ENCODE peak calls at places on chromosomes 2 and 18, in six cellular contexts. One of them, this sample, is unnamed.
A peak's percentile ranks its signal among the peaks of the same experiment; 100 is the strongest.

GRCh38 chr2:200376422-200377142 is 70.1 kb downstream of the SPATS2L start:
- DNase-seq in A549: no peak
- DNase-seq in GM12864: no peak
- DNase-seq in esophagus squamous epithelium: no peak
- DNase-seq in progenitor cell of endocrine pancreas: no peak
- DNase-seq in heart left ventricle: no peak
- DNase-seq in this sample: no peak

GRCh38 chr2:886072-887022 is 64.3 kb upstream of the SNTG2 start:
- DNase-seq in esophagus squamous epithelium: no peak
- DNase-seq in GM12864: no peak
- DNase-seq in progenitor cell of endocrine pancreas: peak; percentile 2
- DNase-seq in A549: no peak
- DNase-seq in heart left ventricle: peak; percentile 9
- DNase-seq in this sample: no peak

GRCh38 chr2:167134381-167135072 is 246.2 kb downstream of the XIRP2 start:
- DNase-seq in heart left ventricle: no peak
- DNase-seq in A549: peak; percentile 2
- DNase-seq in progenitor cell of endocrine pancreas: no peak
- DNase-seq in esophagus squamous epithelium: no peak
- DNase-seq in GM12864: no peak
- DNase-seq in this sample: no peak

GRCh38 chr2:201933792-201934229 is 99.8 kb upstream of the FZD7 start:
- DNase-seq in progenitor cell of endocrine pancreas: no peak
- DNase-seq in A549: no peak
- DNase-seq in esophagus squamous epithelium: no peak
- DNase-seq in GM12864: no peak
- DNase-seq in heart left ventricle: no peak
- DNase-seq in this sample: no peak

GRCh38 chr2:23502096-23502495 is 117.1 kb downstream of the KLHL29 start:
- DNase-seq in progenitor cell of endocrine pancreas: no peak
- DNase-seq in A549: no peak
- DNase-seq in GM12864: no peak
- DNase-seq in heart left ventricle: no peak
- DNase-seq in esophagus squamous epithelium: no peak
- DNase-seq in this sample: no peak

GRCh38 chr2:74919827-74920226 is 38.6 kb upstream of the POLE4 start:
- DNase-seq in esophagus squamous epithelium: no peak
- DNase-seq in GM12864: no peak
- DNase-seq in A549: peak; percentile 82
- DNase-seq in heart left ventricle: peak; percentile 67
- DNase-seq in progenitor cell of endocrine pancreas: peak; percentile 90
- DNase-seq in this sample: peak; percentile 83

GRCh38 chr18:63098014-63098981 is 221.3 kb downstream of the BCL2 start:
- DNase-seq in esophagus squamous epithelium: no peak
- DNase-seq in heart left ventricle: no peak
- DNase-seq in A549: no peak
- DNase-seq in GM12864: no peak
- DNase-seq in progenitor cell of endocrine pancreas: no peak
- DNase-seq in this sample: no peak

GRCh38 chr2:222424281-222424728 is at the start of gene SGPP2:
- DNase-seq in A549: no peak
- DNase-seq in progenitor cell of endocrine pancreas: peak; percentile 24
- DNase-seq in GM12864: no peak
- DNase-seq in esophagus squamous epithelium: no peak
- DNase-seq in heart left ventricle: no peak
- DNase-seq in this sample: peak; percentile 78

GRCh38 chr2:160051374-160051800 is 11.0 kb downstream of the PLA2R1 start:
- DNase-seq in heart left ventricle: no peak
- DNase-seq in esophagus squamous epithelium: no peak
- DNase-seq in progenitor cell of endocrine pancreas: no peak
- DNase-seq in A549: no peak
- DNase-seq in GM12864: no peak
- DNase-seq in this sample: no peak

GRCh38 chr2:74532222-74532621 is 2.5 kb downstream of the HTRA2 start:
- DNase-seq in heart left ventricle: no peak
- DNase-seq in A549: peak; percentile 55
- DNase-seq in GM12864: no peak
- DNase-seq in esophagus squamous epithelium: no peak
- DNase-seq in progenitor cell of endocrine pancreas: no peak
- DNase-seq in this sample: no peak

GRCh38 chr2:163345795-163346573 is 389.8 kb downstream of the FIGN start:
- DNase-seq in progenitor cell of endocrine pancreas: no peak
- DNase-seq in esophagus squamous epithelium: no peak
- DNase-seq in A549: peak; percentile 26
- DNase-seq in GM12864: peak; percentile 21
- DNase-seq in heart left ventricle: no peak
- DNase-seq in this sample: peak; percentile 33

GRCh38 chr2:165693838-165694237 is 100.2 kb downstream of the GALNT3 start:
- DNase-seq in A549: no peak
- DNase-seq in heart left ventricle: no peak
- DNase-seq in esophagus squamous epithelium: no peak
- DNase-seq in GM12864: no peak
- DNase-seq in progenitor cell of endocrine pancreas: no peak
- DNase-seq in this sample: no peak

GRCh38 chr18:67669993-67670671 is 153.6 kb upstream of the DSEL start:
- DNase-seq in esophagus squamous epithelium: no peak
- DNase-seq in progenitor cell of endocrine pancreas: no peak
- DNase-seq in heart left ventricle: no peak
- DNase-seq in A549: no peak
- DNase-seq in GM12864: no peak
- DNase-seq in this sample: no peak

GRCh38 chr2:222410534-222410933 is 13.8 kb upstream of the SGPP2 start:
- DNase-seq in heart left ventricle: no peak
- DNase-seq in esophagus squamous epithelium: no peak
- DNase-seq in GM12864: no peak
- DNase-seq in progenitor cell of endocrine pancreas: no peak
- DNase-seq in A549: no peak
- DNase-seq in this sample: peak; percentile 50

GRCh38 chr18:50886914-50887313 is 8.0 kb downstream of the ME2 start:
- DNase-seq in esophagus squamous epithelium: no peak
- DNase-seq in GM12864: no peak
- DNase-seq in A549: no peak
- DNase-seq in progenitor cell of endocrine pancreas: no peak
- DNase-seq in heart left ventricle: no peak
- DNase-seq in this sample: no peak

GRCh38 chr2:223654384-223654915 is 52.3 kb upstream of the SCG2 start:
- DNase-seq in progenitor cell of endocrine pancreas: no peak
- DNase-seq in heart left ventricle: no peak
- DNase-seq in esophagus squamous epithelium: no peak
- DNase-seq in GM12864: no peak
- DNase-seq in A549: no peak
- DNase-seq in this sample: no peak

GRCh38 chr2:119106301-119106897 is 52.2 kb downstream of the C1QL2 start:
- DNase-seq in heart left ventricle: no peak
- DNase-seq in progenitor cell of endocrine pancreas: peak; percentile 82
- DNase-seq in GM12864: no peak
- DNase-seq in A549: no peak
- DNase-seq in esophagus squamous epithelium: no peak
- DNase-seq in this sample: peak; percentile 51

GRCh38 chr2:101265893-101266499 is 13.3 kb downstream of the CNOT11 start:
- DNase-seq in progenitor cell of endocrine pancreas: no peak
- DNase-seq in heart left ventricle: no peak
- DNase-seq in A549: no peak
- DNase-seq in GM12864: no peak
- DNase-seq in esophagus squamous epithelium: no peak
- DNase-seq in this sample: peak; percentile 61

GRCh38 chr2:229269986-229270385 is 1.1 kb downstream of the PID1 start:
- DNase-seq in A549: no peak
- DNase-seq in esophagus squamous epithelium: no peak
- DNase-seq in progenitor cell of endocrine pancreas: no peak
- DNase-seq in GM12864: no peak
- DNase-seq in heart left ventricle: no peak
- DNase-seq in this sample: no peak

GRCh38 chr2:189312643-189313042 is 128.6 kb upstream of the WDR75 start:
- DNase-seq in A549: no peak
- DNase-seq in GM12864: no peak
- DNase-seq in esophagus squamous epithelium: no peak
- DNase-seq in progenitor cell of endocrine pancreas: no peak
- DNase-seq in heart left ventricle: no peak
- DNase-seq in this sample: no peak

GRCh38 chr18:58272779-58273500 is 228.9 kb downstream of the NEDD4L start:
- DNase-seq in esophagus squamous epithelium: no peak
- DNase-seq in GM12864: no peak
- DNase-seq in heart left ventricle: no peak
- DNase-seq in progenitor cell of endocrine pancreas: no peak
- DNase-seq in A549: no peak
- DNase-seq in this sample: no peak

GRCh38 chr2:224085246-224085645 is 46.2 kb upstream of the SERPINE2 start:
- DNase-seq in heart left ventricle: no peak
- DNase-seq in progenitor cell of endocrine pancreas: no peak
- DNase-seq in A549: peak; percentile 51
- DNase-seq in esophagus squamous epithelium: no peak
- DNase-seq in GM12864: no peak
- DNase-seq in this sample: no peak

GRCh38 chr2:50345691-50346090 is 686.2 kb downstream of the NRXN1 start:
- DNase-seq in esophagus squamous epithelium: no peak
- DNase-seq in A549: no peak
- DNase-seq in progenitor cell of endocrine pancreas: no peak
- DNase-seq in GM12864: no peak
- DNase-seq in heart left ventricle: no peak
- DNase-seq in this sample: no peak

GRCh38 chr2:210593166-210593565 is 36.8 kb downstream of the CPS1 start:
- DNase-seq in esophagus squamous epithelium: no peak
- DNase-seq in GM12864: no peak
- DNase-seq in A549: no peak
- DNase-seq in progenitor cell of endocrine pancreas: no peak
- DNase-seq in heart left ventricle: no peak
- DNase-seq in this sample: no peak

DNA sequence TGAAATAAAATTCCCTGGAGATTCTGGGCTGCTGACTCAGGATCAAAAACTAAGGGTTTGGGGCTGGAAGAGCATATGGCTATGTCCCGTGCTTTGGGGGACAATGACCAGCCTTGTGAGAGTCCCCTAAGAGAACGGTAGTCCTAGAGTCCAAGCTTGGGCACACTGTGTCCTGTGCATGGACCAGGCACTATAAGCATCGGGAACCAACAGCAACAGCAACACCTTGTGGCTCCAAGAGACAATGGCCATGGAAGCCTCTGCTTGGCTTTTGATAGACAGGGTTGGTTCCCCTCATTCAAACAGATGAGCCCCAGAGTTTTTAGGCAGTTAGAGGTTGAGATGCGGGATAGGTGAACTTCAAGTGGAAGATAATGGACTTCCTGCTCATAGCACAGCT is 294.4 kb upstream of the CHAC2 start:
- DNase-seq in heart left ventricle: no peak
- DNase-seq in esophagus squamous epithelium: no peak
- DNase-seq in GM12864: no peak
- DNase-seq in progenitor cell of endocrine pancreas: no peak
- DNase-seq in A549: no peak
- DNase-seq in this sample: no peak
- TF ChIP-seq CTCF in heart left ventricle: peak; percentile 29
- TF ChIP-seq CTCF in esophagus squamous epithelium: no peak
- TF ChIP-seq CTCF in GM12864: peak; percentile 33
- TF ChIP-seq CTCF in progenitor cell of endocrine pancreas: no peak
- TF ChIP-seq CTCF in A549: no peak
- TF ChIP-seq CTCF in this sample: no peak

GRCh38 chr2:68722712-68723111 is 11.9 kb upstream of the ARHGAP25 start:
- DNase-seq in progenitor cell of endocrine pancreas: no peak
- DNase-seq in esophagus squamous epithelium: no peak
- DNase-seq in GM12864: no peak
- DNase-seq in heart left ventricle: no peak
- DNase-seq in A549: no peak
- DNase-seq in this sample: no peak
- TF ChIP-seq CTCF in progenitor cell of endocrine pancreas: peak; percentile 17
- TF ChIP-seq CTCF in esophagus squamous epithelium: no peak
- TF ChIP-seq CTCF in GM12864: peak; percentile 51
- TF ChIP-seq CTCF in heart left ventricle: no peak
- TF ChIP-seq CTCF in A549: peak; percentile 7
- TF ChIP-seq CTCF in this sample: no peak

DNA sequence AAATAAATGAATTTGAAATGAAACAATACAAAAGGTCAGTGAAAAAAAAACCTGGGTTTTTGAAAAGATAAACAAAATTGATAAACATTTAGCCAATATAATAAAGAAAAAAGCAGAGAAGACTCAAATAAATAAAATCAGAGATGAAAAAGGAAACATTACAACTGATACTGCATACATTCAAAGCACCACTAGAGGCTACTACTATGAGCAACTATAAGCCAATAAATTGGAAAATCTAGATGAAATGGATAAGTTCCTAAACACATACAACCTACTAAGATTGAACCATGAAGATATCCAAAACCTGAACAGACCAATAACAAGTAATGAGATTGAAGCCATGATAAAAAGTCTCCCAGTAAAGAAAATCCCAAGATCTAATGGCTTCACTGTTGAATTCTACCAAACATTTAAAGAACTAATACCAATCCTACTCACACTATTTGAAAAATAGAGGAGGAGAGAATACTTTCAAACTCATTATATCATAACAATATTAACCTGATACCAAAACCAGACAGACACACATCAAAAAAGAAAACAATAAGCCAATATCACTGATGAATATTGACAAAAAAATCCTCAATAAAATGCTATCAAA is 80.8 kb upstream of the CERS6 start:
- DNase-seq in GM12864: no peak
- DNase-seq in A549: no peak
- DNase-seq in heart left ventricle: no peak
- DNase-seq in esophagus squamous epithelium: no peak
- DNase-seq in progenitor cell of endocrine pancreas: no peak
- DNase-seq in this sample: no peak
- TF ChIP-seq CTCF in GM12864: no peak
- TF ChIP-seq CTCF in A549: peak; percentile 38
- TF ChIP-seq CTCF in heart left ventricle: no peak
- TF ChIP-seq CTCF in esophagus squamous epithelium: no peak
- TF ChIP-seq CTCF in progenitor cell of endocrine pancreas: peak; percentile 39
- TF ChIP-seq CTCF in this sample: no peak

GRCh38 chr18:46556590-46557206 is 100.3 kb downstream of the LOXHD1 start:
- DNase-seq in progenitor cell of endocrine pancreas: no peak
- DNase-seq in GM12864: no peak
- DNase-seq in heart left ventricle: no peak
- DNase-seq in A549: no peak
- DNase-seq in esophagus squamous epithelium: no peak
- DNase-seq in this sample: no peak

GRCh38 chr18:46554406-46554805 is 102.6 kb downstream of the LOXHD1 start:
- DNase-seq in heart left ventricle: no peak
- DNase-seq in progenitor cell of endocrine pancreas: no peak
- DNase-seq in esophagus squamous epithelium: no peak
- DNase-seq in GM12864: no peak
- DNase-seq in A549: no peak
- DNase-seq in this sample: no peak

GRCh38 chr18:46555213-46555612 is 101.8 kb downstream of the LOXHD1 start:
- DNase-seq in A549: no peak
- DNase-seq in GM12864: no peak
- DNase-seq in progenitor cell of endocrine pancreas: no peak
- DNase-seq in esophagus squamous epithelium: no peak
- DNase-seq in heart left ventricle: no peak
- DNase-seq in this sample: no peak

GRCh38 chr18:46559296-46559695 is 97.7 kb downstream of the LOXHD1 start:
- DNase-seq in A549: no peak
- DNase-seq in esophagus squamous epithelium: no peak
- DNase-seq in progenitor cell of endocrine pancreas: no peak
- DNase-seq in heart left ventricle: no peak
- DNase-seq in GM12864: no peak
- DNase-seq in this sample: no peak

DNA sequence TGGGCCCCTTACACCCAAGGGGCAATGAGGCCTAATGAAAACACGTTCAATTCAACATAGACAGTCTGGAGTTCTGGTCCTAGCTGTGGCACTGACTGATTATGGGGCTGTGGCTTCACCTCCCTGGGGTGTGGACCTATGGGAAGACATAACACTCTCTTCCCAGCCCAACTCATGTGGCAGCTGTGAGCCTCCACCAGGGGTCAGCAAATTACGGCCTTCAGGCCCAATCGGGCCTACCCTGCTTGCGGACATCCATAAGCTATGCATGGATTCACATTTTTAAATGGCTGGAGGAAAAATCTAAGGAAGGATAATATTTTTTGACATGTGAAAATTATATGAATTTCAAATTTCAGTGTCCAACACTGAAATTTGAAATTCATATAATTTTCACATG is 101.3 kb downstream of the LOXHD1 start:
- DNase-seq in GM12864: no peak
- DNase-seq in heart left ventricle: peak; percentile 27
- DNase-seq in progenitor cell of endocrine pancreas: no peak
- DNase-seq in A549: peak; percentile 40
- DNase-seq in esophagus squamous epithelium: no peak
- DNase-seq in this sample: peak; percentile 7
- TF ChIP-seq CTCF in GM12864: peak; percentile 75
- TF ChIP-seq CTCF in heart left ventricle: peak; percentile 51
- TF ChIP-seq CTCF in progenitor cell of endocrine pancreas: peak; percentile 65
- TF ChIP-seq CTCF in A549: peak; percentile 32
- TF ChIP-seq CTCF in esophagus squamous epithelium: no peak
- TF ChIP-seq CTCF in this sample: no peak